ENCODE peak calls at places on chromosome 9, in six cellular contexts. G is MM.1S, B is SK-N-SH, N is HCT116, A is fibroblast of lung, J is mesendoderm. E is an unnamed sample. For H3K79me2, the result is how much of the 10 kb centered on the place peaks cover.

GRCh38 chr9:90018688-90019087 is 413.9 kb downstream of the GADD45G start:
- DNase-seq in G (no peak), B (no peak), N (no peak), A (no peak), J (no peak), E (no peak)

GRCh38 chr9:100111235-100111634 is 12.2 kb downstream of the INVS start:
- DNase-seq in G (no peak), B (no peak), N (no peak), A (peak), J (no peak), E (peak)

GRCh38 chr9:105319514-105319863 is 75.0 kb downstream of the SLC44A1 start:
- DNase-seq in G (no peak), B (no peak), N (no peak), A (no peak), J (no peak), E (no peak)

GRCh38 chr9:85114799-85115198 is 445.3 kb downstream of the NTRK2 start:
- DNase-seq in G (no peak), B (no peak), N (no peak), A (peak), J (no peak), E (no peak)

GRCh38 chr9:125558453-125559084 is 148.4 kb downstream of the MAPKAP1 start:
- DNase-seq in G (peak), B (peak), N (peak), A (peak), J (peak), E (no peak)

GRCh38 chr9:112334319-112334828 is 955 bp upstream of the PTBP3 start:
- DNase-seq in G (peak), B (no peak), N (no peak), A (peak), J (no peak), E (peak)

GRCh38 chr9:97705354-97705950 is 8.3 kb upstream of the XPA start:
- DNase-seq in G (peak), B (no peak), N (no peak), A (peak), J (no peak), E (no peak)

GRCh38 chr9:79353856-79354520 is 217.8 kb upstream of the TLE4 start:
- DNase-seq in G (no peak), B (no peak), N (no peak), A (peak), J (no peak), E (no peak)

GRCh38 chr9:22041792-22042191 is 32.7 kb upstream of the CDKN2B start:
- DNase-seq in G (no peak), B (no peak), N (peak), A (peak), J (peak), E (no peak)

GRCh38 chr9:129416831-129417604 is 203.9 kb downstream of the C9orf50 start:
- DNase-seq in G (no peak), B (no peak), N (no peak), A (peak), J (no peak), E (peak)

GRCh38 chr9:98517710-98518109 is 191.0 kb downstream of the GABBR2 start:
- DNase-seq in G (no peak), B (no peak), N (no peak), A (no peak), J (peak), E (no peak)

GRCh38 chr9:84371737-84372136 is 31.2 kb upstream of the SLC28A3 start:
- DNase-seq in G (no peak), B (no peak), N (no peak), A (peak), J (no peak), E (peak)

GRCh38 chr9:136059851-136060670 is 35.0 kb downstream of the NACC2 start:
- DNase-seq in G (no peak), B (peak), N (no peak), A (peak), J (no peak), E (peak)

GRCh38 chr9:78325343-78325742 is 28.4 kb downstream of the PSAT1 start:
- DNase-seq in G (no peak), B (peak), N (no peak), A (peak), J (peak), E (no peak)

GRCh38 chr9:91884746-91885687 is 65.0 kb downstream of the ROR2 start:
- DNase-seq in G (no peak), B (no peak), N (no peak), A (peak), J (peak), E (no peak)

GRCh38 chr9:107455461-107456155 is 34.0 kb downstream of the KLF4 start:
- DNase-seq in G (no peak), B (no peak), N (no peak), A (no peak), J (no peak), E (no peak)

GRCh38 chr9:114316605-114317230 is 6.2 kb upstream of the ORM1 start:
- DNase-seq in G (no peak), B (no peak), N (no peak), A (peak), J (no peak), E (no peak)

GRCh38 chr9:36986548-36987408 is 47.3 kb downstream of the PAX5 start:
- DNase-seq in G (no peak), B (no peak), N (no peak), A (no peak), J (no peak), E (no peak)

GRCh38 chr9:110808599-110808980 is 140.0 kb downstream of the MUSK start:
- DNase-seq in G (peak), B (no peak), N (no peak), A (no peak), J (no peak), E (no peak)

GRCh38 chr9:120755827-120756434 is 37.3 kb downstream of the FBXW2 start:
- DNase-seq in G (peak), B (peak), N (peak), A (peak), J (peak), E (peak)

GRCh38 chr9:69200071-69200470 is 26.0 kb downstream of the TJP2 start:
- DNase-seq in G (no peak), B (no peak), N (no peak), A (peak), J (peak), E (no peak)

DNA sequence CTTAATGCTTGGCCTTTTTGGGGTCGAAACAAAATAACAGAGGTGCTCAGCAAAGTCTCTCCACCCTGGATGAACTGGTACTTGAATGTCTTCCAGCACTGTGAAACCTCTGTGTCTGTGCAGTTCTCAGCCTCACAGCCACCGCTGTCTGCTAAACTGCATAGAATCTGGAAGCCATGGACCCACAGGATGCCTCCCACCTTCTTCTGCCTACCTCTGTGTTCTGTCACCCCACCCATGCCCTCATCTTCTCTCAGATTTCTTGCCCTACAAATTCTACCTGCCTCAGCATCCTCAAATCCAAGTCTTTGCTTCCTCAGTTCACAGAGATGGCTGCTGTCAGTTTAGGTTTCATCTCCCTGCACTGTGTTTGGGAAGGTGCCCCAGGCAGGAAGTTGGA is 35.6 kb downstream of the EXOSC2 start:
- DNase-seq in G (no peak), B (no peak), N (no peak), A (no peak), J (no peak), E (no peak)
- H3K4me3 ChIP-seq in G (no peak), B (no peak), N (peak), A (no peak), J (no peak), E (peak)

GRCh38 chr9:16217933-16218830 is 652.3 kb downstream of the BNC2 start:
- DNase-seq in G (no peak), B (no peak), N (no peak), A (peak), J (no peak), E (no peak)

GRCh38 chr9:16221822-16222547 is 648.5 kb downstream of the BNC2 start:
- DNase-seq in G (peak), B (no peak), N (no peak), A (no peak), J (no peak), E (no peak)

GRCh38 chr9:16223074-16223871 is 647.2 kb downstream of the BNC2 start:
- DNase-seq in G (no peak), B (no peak), N (no peak), A (no peak), J (no peak), E (no peak)

GRCh38 chr9:16221350-16221749 is 649.1 kb downstream of the BNC2 start:
- DNase-seq in G (no peak), B (no peak), N (no peak), A (no peak), J (no peak), E (no peak)
- H3K79me2 ChIP-seq in G (under half), B (under half), N (under half), A (under half), J (under half), E (under half)

GRCh38 chr9:130824079-130824478 is 11.0 kb upstream of the ABL1 start:
- DNase-seq in G (no peak), B (no peak), N (no peak), A (no peak), J (peak), E (no peak)

GRCh38 chr9:130823435-130823834 is 11.6 kb upstream of the ABL1 start:
- DNase-seq in G (no peak), B (no peak), N (no peak), A (peak), J (peak), E (peak)

GRCh38 chr9:130824616-130825015 is 10.4 kb upstream of the ABL1 start:
- DNase-seq in G (no peak), B (no peak), N (no peak), A (no peak), J (no peak), E (no peak)

GRCh38 chr9:130825051-130825651 is 9.9 kb upstream of the ABL1 start:
- DNase-seq in G (no peak), B (peak), N (no peak), A (peak), J (peak), E (peak)

DNA sequence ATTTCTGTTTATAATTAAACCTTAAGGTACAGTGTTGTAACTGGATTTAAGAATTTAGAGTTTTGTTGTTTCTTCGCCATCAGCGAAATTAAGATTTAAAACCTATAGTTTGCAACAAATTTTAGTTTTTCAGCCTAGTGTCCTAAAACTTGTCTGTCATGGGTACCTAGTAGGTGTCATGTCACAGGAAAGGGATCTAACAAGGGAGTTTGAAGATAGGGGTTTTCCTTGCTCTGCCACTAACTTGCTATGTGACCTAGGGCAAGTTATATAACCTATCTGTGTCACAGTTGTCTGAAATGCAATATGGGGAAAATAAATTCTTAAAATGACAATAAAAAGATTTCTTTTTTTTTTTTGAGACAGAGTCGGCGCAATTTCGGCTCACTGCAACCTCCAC is 9.2 kb upstream of the ABL1 start:
- DNase-seq in G (no peak), B (no peak), N (no peak), A (no peak), J (no peak), E (no peak)
- H3K4me3 ChIP-seq in G (no peak), B (no peak), N (no peak), A (peak), J (no peak), E (no peak)

DNA sequence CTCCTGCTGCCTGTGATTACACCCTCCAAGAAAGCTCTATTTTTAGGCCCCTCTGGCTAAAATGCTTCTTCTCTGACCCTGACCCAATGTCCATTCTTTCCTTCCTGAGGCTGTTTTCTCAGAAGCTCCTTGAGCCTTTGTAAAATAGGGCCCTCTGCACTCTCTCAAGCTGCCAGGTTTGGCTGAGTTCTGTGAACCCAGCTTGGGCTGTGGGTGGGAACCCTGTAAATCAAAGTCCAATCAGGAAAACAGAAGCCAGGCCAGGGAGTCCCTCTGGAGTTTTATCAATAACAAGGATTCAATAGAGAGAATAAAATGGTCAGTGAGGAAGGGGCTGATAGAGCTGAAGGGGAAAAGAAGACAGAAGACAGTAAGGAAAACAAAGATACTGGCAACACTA is 43.7 kb upstream of the ERCC6L2 start:
- DNase-seq in G (no peak), B (no peak), N (no peak), A (no peak), J (no peak), E (no peak)
- H3K79me2 ChIP-seq in G (under half), B (under half), N (under half), A (under half), J (under half), E (under half)